ENCODE peak calls at places on chromosome 12, in four cellular contexts. One of them, this sample, is unnamed.

GRCh38 chr12:47813491-47814196 is 6.1 kb downstream of the HDAC7 start:
- DNase-seq in substantia nigra: no peak
- DNase-seq in lower lobe of right lung: no peak
- DNase-seq in HL-60: peak
- DNase-seq in this sample: no peak

GRCh38 chr12:1916396-1917171 is 1.9 kb downstream of the CACNA2D4 start:
- DNase-seq in substantia nigra: no peak
- DNase-seq in lower lobe of right lung: peak
- DNase-seq in HL-60: no peak
- DNase-seq in this sample: no peak

GRCh38 chr12:1517007-1517406 is 77.4 kb downstream of the FBXL14 start:
- DNase-seq in substantia nigra: no peak
- DNase-seq in lower lobe of right lung: no peak
- DNase-seq in HL-60: no peak
- DNase-seq in this sample: no peak

GRCh38 chr12:78584695-78585094 is 279.9 kb upstream of the SYT1 start:
- DNase-seq in substantia nigra: no peak
- DNase-seq in lower lobe of right lung: no peak
- DNase-seq in HL-60: no peak
- DNase-seq in this sample: no peak

GRCh38 chr12:64560395-64561301 is 49.6 kb upstream of the RASSF3 start:
- DNase-seq in substantia nigra: no peak
- DNase-seq in lower lobe of right lung: no peak
- DNase-seq in HL-60: peak
- DNase-seq in this sample: peak

GRCh38 chr12:68364893-68365725 is 32.9 kb upstream of the MDM1 start:
- DNase-seq in substantia nigra: peak
- DNase-seq in lower lobe of right lung: peak
- DNase-seq in HL-60: peak
- DNase-seq in this sample: peak

GRCh38 chr12:58540480-58541299 is 379.6 kb downstream of the LRIG3 start:
- DNase-seq in substantia nigra: peak
- DNase-seq in lower lobe of right lung: peak
- DNase-seq in HL-60: no peak
- DNase-seq in this sample: no peak

GRCh38 chr12:52216107-52216506 is 16.9 kb upstream of the KRT7 start:
- DNase-seq in substantia nigra: no peak
- DNase-seq in lower lobe of right lung: peak
- DNase-seq in HL-60: no peak
- DNase-seq in this sample: no peak

GRCh38 chr12:14367097-14367661 is 1.7 kb downstream of the ATF7IP start:
- DNase-seq in substantia nigra: no peak
- DNase-seq in lower lobe of right lung: no peak
- DNase-seq in HL-60: peak
- DNase-seq in this sample: no peak